ENCODE peak calls at places on chromosomes 12 and 14, in eight cellular contexts. W is hepatocyte, U is testis, T is A549, S is ovary, A is cardiac muscle cell, K is heart left ventricle, F is transverse colon. D is an unnamed sample. For H3K4me1, the result is how much of the 10 kb centered on the place peaks cover.

GRCh38 chr14:96149131-96149530 is 55.5 kb upstream of the BDKRB2 start:
- DNase-seq in W (no peak), U (no peak), T (no peak), S (no peak), A (no peak), K (no peak), F (no peak), D (no peak)

GRCh38 chr12:49546481-49546880 is 7.7 kb downstream of the KCNH3 start:
- DNase-seq in W (no peak), U (no peak), T (no peak), S (no peak), A (no peak), K (no peak), F (no peak), D (no peak)

GRCh38 chr12:112833939-112834338 is 42.4 kb downstream of the RPH3A start:
- DNase-seq in W (no peak), U (no peak), T (peak), S (no peak), A (no peak), K (no peak), F (no peak), D (no peak)

GRCh38 chr14:71114580-71114979 is 207.3 kb downstream of the PCNX1 start:
- DNase-seq in W (no peak), U (no peak), T (no peak), S (no peak), A (no peak), K (no peak), F (no peak), D (no peak)

GRCh38 chr14:93984070-93984469 is 7.7 kb upstream of the ASB2 start:
- DNase-seq in W (no peak), U (no peak), T (no peak), S (no peak), A (no peak), K (no peak), F (no peak), D (no peak)

GRCh38 chr12:9899209-9899608 is 17.9 kb downstream of the KLRF2 start:
- DNase-seq in W (no peak), U (no peak), T (no peak), S (no peak), A (no peak), K (no peak), F (no peak), D (no peak)

GRCh38 chr12:45464699-45465098 is 248.8 kb downstream of the ANO6 start:
- DNase-seq in W (no peak), U (peak), T (peak), S (no peak), A (peak), K (no peak), F (no peak), D (peak)

GRCh38 chr14:95786566-95786965 is 72.6 kb upstream of the TCL1A start:
- DNase-seq in W (no peak), U (no peak), T (no peak), S (no peak), A (no peak), K (no peak), F (no peak), D (no peak)

GRCh38 chr12:6871052-6871957 is 1.8 kb downstream of the SPSB2 start:
- DNase-seq in W (peak), U (no peak), T (peak), S (no peak), A (no peak), K (no peak), F (peak), D (peak)

GRCh38 chr12:65936529-65936911 is 112.2 kb downstream of the HMGA2 start:
- DNase-seq in W (no peak), U (no peak), T (no peak), S (no peak), A (no peak), K (no peak), F (no peak), D (no peak)

GRCh38 chr12:65937181-65937641 is 112.9 kb downstream of the HMGA2 start:
- DNase-seq in W (peak), U (no peak), T (no peak), S (no peak), A (no peak), K (no peak), F (no peak), D (no peak)

GRCh38 chr12:65934480-65935115 is 110.3 kb downstream of the HMGA2 start:
- DNase-seq in W (no peak), U (no peak), T (no peak), S (no peak), A (no peak), K (no peak), F (no peak), D (no peak)

GRCh38 chr12:65937806-65938205 is 113.5 kb downstream of the HMGA2 start:
- DNase-seq in W (no peak), U (no peak), T (no peak), S (no peak), A (no peak), K (no peak), F (no peak), D (no peak)

DNA sequence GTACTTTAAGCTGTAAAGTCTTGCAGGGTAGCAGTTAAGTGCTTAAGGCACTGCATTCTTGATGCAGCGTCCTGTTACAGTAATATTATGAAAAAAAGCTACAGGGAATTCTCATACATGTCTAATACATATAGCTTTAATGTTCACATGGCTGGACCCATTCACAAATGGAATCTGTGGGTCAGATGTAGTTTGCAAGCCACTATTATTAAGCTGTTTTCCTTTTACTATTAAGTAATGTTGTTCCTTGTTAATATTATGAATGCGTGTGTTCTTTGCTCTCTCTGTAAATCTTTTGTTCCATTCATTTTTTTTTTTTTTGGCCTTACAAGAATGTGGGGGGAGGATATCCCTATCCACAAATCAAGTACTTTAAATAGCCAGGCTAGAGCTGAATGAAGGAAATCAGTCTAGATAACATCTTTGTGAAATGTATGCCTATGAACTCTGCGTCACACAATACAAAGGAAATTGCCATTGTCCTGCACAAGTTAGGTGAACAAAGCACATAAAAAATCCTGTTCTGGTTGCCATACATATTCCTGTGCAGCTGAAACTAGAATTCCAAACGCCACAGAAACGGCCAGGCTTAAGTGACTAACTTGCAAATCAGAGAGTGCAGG is 111.7 kb downstream of the HMGA2 start:
- DNase-seq in W (no peak), U (no peak), T (no peak), S (no peak), A (no peak), K (no peak), F (no peak), D (peak)
- H3K27ac ChIP-seq in W (peak), U (no peak), T (no peak), S (no peak), A (peak), K (peak), F (no peak), D (peak)

DNA sequence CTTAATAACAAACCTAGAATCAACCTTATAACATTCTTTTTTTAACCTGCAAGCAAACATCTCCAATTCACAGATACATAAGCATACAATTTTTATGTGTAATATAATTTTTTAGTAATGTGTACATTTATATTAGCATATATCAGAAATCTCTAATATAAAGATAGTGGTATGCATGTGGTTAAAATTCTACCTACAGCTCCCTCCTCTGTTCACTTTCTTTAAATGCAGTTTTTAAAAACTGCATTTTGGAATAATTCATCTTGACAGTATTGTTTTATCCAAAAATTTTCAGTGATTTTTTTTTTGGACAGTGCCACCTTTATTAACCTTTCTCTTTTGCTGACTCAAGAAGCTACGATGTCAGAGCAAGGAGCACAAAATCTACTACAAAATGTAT is 13.2 kb upstream of the RXYLT1 start:
- DNase-seq in W (no peak), U (no peak), T (no peak), S (no peak), A (no peak), K (no peak), F (no peak), D (no peak)
- TF ChIP-seq CTCF in W (peak), U (no peak), T (no peak), S (no peak), A (peak), K (no peak), F (no peak), D (peak)

GRCh38 chr12:122184522-122184921 is 1.6 kb downstream of the LRRC43 start:
- DNase-seq in W (no peak), U (no peak), T (no peak), S (no peak), A (no peak), K (no peak), F (no peak), D (no peak)

GRCh38 chr12:122185079-122185478 is 2.2 kb downstream of the LRRC43 start:
- DNase-seq in W (no peak), U (no peak), T (no peak), S (no peak), A (no peak), K (no peak), F (no peak), D (no peak)

GRCh38 chr12:122185494-122186082 is 2.7 kb downstream of the LRRC43 start:
- DNase-seq in W (no peak), U (no peak), T (no peak), S (no peak), A (no peak), K (no peak), F (no peak), D (no peak)

GRCh38 chr12:122183588-122183940 is 641 bp downstream of the LRRC43 start:
- DNase-seq in W (no peak), U (no peak), T (no peak), S (no peak), A (no peak), K (no peak), F (no peak), D (no peak)

DNA sequence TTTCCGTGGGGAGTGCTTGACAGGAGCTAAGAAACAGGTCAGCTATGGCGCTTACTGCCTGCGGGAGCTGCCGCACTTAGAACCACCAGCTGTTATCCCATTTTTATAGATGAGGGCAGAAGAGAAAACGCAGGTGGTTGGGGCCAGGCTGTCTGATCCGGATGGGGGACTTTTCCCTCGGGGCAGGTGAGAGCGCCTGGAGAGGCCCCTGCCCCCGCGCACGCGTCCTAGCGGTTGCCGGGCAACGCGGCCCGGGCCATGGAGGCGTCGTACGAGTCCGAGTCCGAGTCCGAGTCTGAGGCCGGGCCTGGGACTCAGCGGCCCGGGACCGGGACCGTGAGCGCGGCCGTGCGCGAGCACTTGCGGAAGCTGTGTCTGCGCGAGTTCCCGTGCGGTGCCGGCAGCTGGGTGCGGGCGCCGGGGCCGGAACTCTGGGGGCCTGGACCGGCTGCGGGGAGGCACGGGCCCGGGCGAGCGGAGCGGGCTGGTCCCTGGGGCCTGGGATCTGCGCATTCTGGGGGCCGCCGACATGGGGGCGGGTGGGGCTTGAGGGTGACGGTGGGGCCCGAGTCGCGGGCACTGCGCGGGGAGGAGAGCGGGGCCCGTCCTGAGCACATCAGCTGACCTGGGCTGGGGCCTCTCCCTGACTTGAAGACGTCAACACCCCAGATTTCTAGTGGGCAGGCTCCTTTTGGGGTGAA is at the start of gene LRRC43:
- DNase-seq in W (peak), U (peak), T (no peak), S (peak), A (peak), K (no peak), F (peak), D (no peak)
- H3K4me1 ChIP-seq in W (under half), U (under half), T (under half), S (under half), A (under half), K (under half), F (under half), D (under half)

GRCh38 chr12:51318846-51319570 is 5.0 kb downstream of the BIN2 start:
- DNase-seq in W (no peak), U (no peak), T (no peak), S (no peak), A (no peak), K (no peak), F (peak), D (no peak)
- H3K27ac ChIP-seq in W (no peak), U (no peak), T (peak), S (no peak), A (no peak), K (no peak), F (peak), D (no peak)

DNA sequence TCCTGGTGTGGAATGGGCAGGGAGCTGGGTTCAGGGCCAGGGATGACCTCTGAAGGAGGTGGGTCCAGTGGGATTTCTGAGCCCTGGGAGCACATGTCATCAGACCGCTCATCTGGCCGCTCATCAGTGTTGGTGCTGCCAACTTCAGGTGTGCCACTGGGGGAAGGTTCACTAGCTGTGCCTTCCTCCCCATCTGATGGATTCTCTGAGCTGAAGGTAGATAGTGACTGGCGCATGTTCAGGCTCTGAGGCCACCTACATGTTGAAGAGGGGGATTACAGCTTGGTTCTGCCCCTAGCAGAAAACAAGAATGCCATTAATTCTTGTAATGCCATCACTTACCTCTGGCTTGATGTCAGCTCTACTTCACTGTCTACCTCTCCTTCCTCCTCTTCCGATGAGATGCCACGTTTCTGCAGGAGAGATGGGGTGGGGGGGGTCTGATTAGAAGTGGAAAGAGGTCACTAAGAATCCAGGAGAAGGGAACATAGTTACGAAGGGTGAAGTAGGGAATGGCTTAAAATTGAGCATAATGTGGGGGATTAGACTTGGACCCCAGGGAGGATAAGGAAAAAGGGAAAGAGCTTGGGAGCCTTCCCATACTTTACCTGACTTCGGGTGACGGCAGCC is 17.2 kb downstream of the MAP3K12 start:
- DNase-seq in W (peak), U (no peak), T (peak), S (peak), A (peak), K (no peak), F (no peak), D (peak)
- TF ChIP-seq CTCF in W (no peak), U (no peak), T (peak), S (no peak), A (peak), K (no peak), F (no peak), D (peak)

GRCh38 chr12:124453419-124454351 is 113.7 kb downstream of the NCOR2 start:
- DNase-seq in W (no peak), U (no peak), T (peak), S (no peak), A (peak), K (peak), F (peak), D (peak)
- H3K4me1 ChIP-seq in W (under half), U (under half), T (under half), S (under half), A (under half), K (half or more), F (under half), D (half or more)